ENCODE peak calls at places on chromosomes 4 and X, in four cellular contexts. One of them, this sample, is unnamed.

GRCh38 chr4:103915224-103915869 is 195.6 kb upstream of the TACR3 start:
- DNase-seq in BJ: no peak
- DNase-seq in psoas muscle: no peak
- DNase-seq in endothelial cell of umbilical vein: peak; percentile 3
- DNase-seq in this sample: no peak

GRCh38 chrX:35890699-35891098 is 28.8 kb upstream of the CFAP47 start:
- DNase-seq in endothelial cell of umbilical vein: no peak
- DNase-seq in psoas muscle: no peak
- DNase-seq in BJ: no peak
- DNase-seq in this sample: peak; percentile 43

GRCh38 chr4:101944649-101945048 is 154.1 kb downstream of the BANK1 start:
- DNase-seq in endothelial cell of umbilical vein: no peak
- DNase-seq in psoas muscle: no peak
- DNase-seq in BJ: peak; percentile 23
- DNase-seq in this sample: no peak

GRCh38 chr4:123924536-123924935 is 527.9 kb downstream of the SPRY1 start:
- DNase-seq in psoas muscle: no peak
- DNase-seq in endothelial cell of umbilical vein: peak; percentile 44
- DNase-seq in BJ: no peak
- DNase-seq in this sample: no peak

GRCh38 chrX:15418041-15418706 is 34.0 kb upstream of the VEGFD start:
- DNase-seq in endothelial cell of umbilical vein: no peak
- DNase-seq in psoas muscle: no peak
- DNase-seq in BJ: peak; percentile 79
- DNase-seq in this sample: no peak

GRCh38 chr4:47413515-47413914 is 50.0 kb downstream of the COMMD8 start:
- DNase-seq in BJ: no peak
- DNase-seq in psoas muscle: no peak
- DNase-seq in endothelial cell of umbilical vein: no peak
- DNase-seq in this sample: no peak

GRCh38 chr4:76698141-76698540 is 199.8 kb downstream of the SOWAHB start:
- DNase-seq in endothelial cell of umbilical vein: no peak
- DNase-seq in psoas muscle: no peak
- DNase-seq in BJ: no peak
- DNase-seq in this sample: no peak

GRCh38 chr4:8343967-8344331 is 74.4 kb downstream of the HTRA3 start:
- DNase-seq in psoas muscle: no peak
- DNase-seq in endothelial cell of umbilical vein: no peak
- DNase-seq in BJ: no peak
- DNase-seq in this sample: no peak

GRCh38 chrX:101931104-101931493 is 728 bp downstream of the ZMAT1 start:
- DNase-seq in psoas muscle: no peak
- DNase-seq in BJ: no peak
- DNase-seq in endothelial cell of umbilical vein: peak; percentile 6
- DNase-seq in this sample: no peak

GRCh38 chr4:53767503-53767902 is 176.2 kb upstream of the LNX1 start:
- DNase-seq in psoas muscle: no peak
- DNase-seq in endothelial cell of umbilical vein: no peak
- DNase-seq in BJ: peak; percentile 88
- DNase-seq in this sample: no peak

GRCh38 chr4:129641179-129641578 is 545.2 kb downstream of the C4orf33 start:
- DNase-seq in endothelial cell of umbilical vein: peak; percentile 80
- DNase-seq in BJ: no peak
- DNase-seq in psoas muscle: no peak
- DNase-seq in this sample: peak; percentile 58

GRCh38 chr4:111943796-111944203 is 201.5 kb upstream of the FAM241A start:
- DNase-seq in endothelial cell of umbilical vein: peak; percentile 30
- DNase-seq in psoas muscle: no peak
- DNase-seq in BJ: no peak
- DNase-seq in this sample: peak; percentile 60

DNA sequence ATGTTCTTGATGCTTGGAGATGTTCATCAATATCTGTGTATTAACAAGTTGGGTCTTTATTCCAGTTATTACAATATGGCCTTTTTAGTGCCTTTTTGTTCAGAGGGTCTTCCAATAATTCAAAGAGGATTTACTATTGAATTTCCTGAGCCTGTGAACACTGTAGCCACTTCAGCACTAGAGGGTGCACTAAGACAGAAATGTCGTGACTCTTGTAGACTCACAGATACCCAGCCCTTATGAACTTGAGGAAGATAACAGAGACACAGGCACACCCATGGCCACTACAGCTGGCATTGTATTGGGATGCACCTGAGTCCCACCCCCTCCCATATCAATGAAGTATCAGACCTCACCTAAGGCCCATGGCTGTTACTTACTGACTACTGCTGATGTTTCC is 54.4 kb upstream of the ACTRT1 start:
- DNase-seq in BJ: no peak
- DNase-seq in endothelial cell of umbilical vein: peak; percentile 49
- DNase-seq in psoas muscle: no peak
- DNase-seq in this sample: no peak
- H3K27me3 ChIP-seq in BJ: no peaks in the 10 kb centered on the region
- H3K27me3 ChIP-seq in endothelial cell of umbilical vein: no peaks in the 10 kb centered on the region
- H3K27me3 ChIP-seq in psoas muscle: no peaks in the 10 kb centered on the region
- H3K27me3 ChIP-seq in this sample: no peaks in the 10 kb centered on the region

DNA sequence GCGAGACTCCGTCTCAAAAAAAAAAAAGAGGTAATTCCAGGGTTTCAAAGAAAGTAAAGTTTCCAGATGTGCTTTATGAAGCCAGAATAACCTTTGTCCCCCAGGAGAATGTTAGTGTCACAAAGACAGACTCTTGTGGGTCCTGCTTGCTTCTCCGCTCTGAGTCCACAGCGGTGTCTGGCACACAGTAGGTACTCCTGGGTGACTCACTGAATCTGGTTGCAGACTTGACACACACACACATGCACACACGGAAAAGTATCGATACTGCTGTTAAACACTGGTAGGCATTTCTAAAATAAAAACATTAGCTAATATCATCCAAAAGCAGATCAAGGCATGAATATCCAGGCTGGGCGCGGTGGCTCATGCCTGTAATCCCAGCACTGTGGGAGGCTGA is 22.9 kb downstream of the TMEM187 start:
- DNase-seq in BJ: no peak
- DNase-seq in endothelial cell of umbilical vein: no peak
- DNase-seq in psoas muscle: no peak
- DNase-seq in this sample: no peak
- H3K27me3 ChIP-seq in BJ: no peaks in the 10 kb centered on the region
- H3K27me3 ChIP-seq in endothelial cell of umbilical vein: no peaks in the 10 kb centered on the region
- H3K27me3 ChIP-seq in psoas muscle: no peaks in the 10 kb centered on the region
- H3K27me3 ChIP-seq in this sample: no peaks in the 10 kb centered on the region

GRCh38 chrX:121216979-121217378 is 169.6 kb downstream of the GLUD2 start:
- DNase-seq in endothelial cell of umbilical vein: no peak
- DNase-seq in psoas muscle: no peak
- DNase-seq in BJ: no peak
- DNase-seq in this sample: no peak
- H3K27me3 ChIP-seq in endothelial cell of umbilical vein: no peaks in the 10 kb centered on the region
- H3K27me3 ChIP-seq in psoas muscle: no peaks in the 10 kb centered on the region
- H3K27me3 ChIP-seq in BJ: no peaks in the 10 kb centered on the region
- H3K27me3 ChIP-seq in this sample: no peaks in the 10 kb centered on the region

DNA sequence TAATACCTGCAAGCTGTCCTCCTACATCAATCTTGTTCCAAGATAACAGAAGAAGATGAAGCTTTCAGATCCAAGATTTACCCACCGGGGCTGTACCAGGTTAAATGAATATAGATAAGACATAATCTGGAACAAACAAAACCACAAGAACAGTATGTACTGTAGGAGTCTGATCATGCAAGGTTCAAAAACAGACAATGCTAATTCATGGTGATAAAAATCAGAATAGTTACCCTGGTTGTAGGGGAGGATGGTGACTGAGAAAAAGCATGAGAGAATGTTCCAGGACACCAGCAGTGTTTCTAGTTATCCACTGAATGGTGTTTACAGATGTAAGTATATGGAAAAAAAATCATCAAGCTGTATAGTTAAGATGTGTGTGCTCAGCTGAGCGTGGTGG is 211.6 kb upstream of the TBL1X start:
- DNase-seq in psoas muscle: no peak
- DNase-seq in endothelial cell of umbilical vein: no peak
- DNase-seq in BJ: no peak
- DNase-seq in this sample: no peak
- H3K27me3 ChIP-seq in psoas muscle: no peaks in the 10 kb centered on the region
- H3K27me3 ChIP-seq in endothelial cell of umbilical vein: no peaks in the 10 kb centered on the region
- H3K27me3 ChIP-seq in BJ: no peaks in the 10 kb centered on the region
- H3K27me3 ChIP-seq in this sample: no peaks in the 10 kb centered on the region

GRCh38 chr4:41877020-41877796 is 58.0 kb upstream of the TMEM33 start:
- DNase-seq in BJ: no peak
- DNase-seq in psoas muscle: no peak
- DNase-seq in endothelial cell of umbilical vein: no peak
- DNase-seq in this sample: no peak

GRCh38 chr4:41878170-41878941 is 56.9 kb upstream of the TMEM33 start:
- DNase-seq in psoas muscle: peak; percentile 35
- DNase-seq in BJ: no peak
- DNase-seq in endothelial cell of umbilical vein: no peak
- DNase-seq in this sample: no peak

GRCh38 chr4:41880022-41880837 is 55.0 kb upstream of the TMEM33 start:
- DNase-seq in psoas muscle: no peak
- DNase-seq in endothelial cell of umbilical vein: no peak
- DNase-seq in BJ: no peak
- DNase-seq in this sample: no peak

GRCh38 chr4:41879552-41879951 is 55.7 kb upstream of the TMEM33 start:
- DNase-seq in endothelial cell of umbilical vein: no peak
- DNase-seq in BJ: no peak
- DNase-seq in psoas muscle: no peak
- DNase-seq in this sample: no peak

GRCh38 chr4:41878991-41879491 is 56.2 kb upstream of the TMEM33 start:
- DNase-seq in BJ: no peak
- DNase-seq in psoas muscle: peak; percentile 45
- DNase-seq in endothelial cell of umbilical vein: no peak
- DNase-seq in this sample: no peak
- H3K27me3 ChIP-seq in BJ: peaks cover 55% of the 10 kb centered on the region
- H3K27me3 ChIP-seq in psoas muscle: peaks cover 2% of the 10 kb centered on the region
- H3K27me3 ChIP-seq in endothelial cell of umbilical vein: peaks cover 71% of the 10 kb centered on the region
- H3K27me3 ChIP-seq in this sample: no peaks in the 10 kb centered on the region

DNA sequence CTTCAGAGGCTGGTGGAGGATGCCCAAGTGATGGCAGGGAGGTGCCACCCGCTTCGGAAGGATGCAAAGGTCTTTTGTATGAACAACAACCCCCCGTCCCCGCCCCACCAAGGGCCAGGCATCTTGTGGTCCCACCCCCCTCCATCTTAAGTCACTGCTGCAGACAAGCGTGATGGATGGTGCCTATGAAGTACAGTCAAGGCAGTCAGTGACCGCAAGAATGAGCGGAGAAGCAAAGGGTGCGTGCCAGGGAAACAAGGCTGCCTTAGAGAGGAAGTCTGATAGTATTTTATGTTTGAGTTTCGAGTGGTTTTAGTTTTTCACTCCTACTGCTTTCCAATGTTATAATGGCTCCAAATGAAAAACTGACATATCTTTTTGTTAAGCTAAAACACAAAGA is 68.7 kb upstream of the GPM6B start:
- DNase-seq in BJ: no peak
- DNase-seq in psoas muscle: no peak
- DNase-seq in endothelial cell of umbilical vein: no peak
- DNase-seq in this sample: no peak
- H3K27me3 ChIP-seq in BJ: no peaks in the 10 kb centered on the region
- H3K27me3 ChIP-seq in psoas muscle: no peaks in the 10 kb centered on the region
- H3K27me3 ChIP-seq in endothelial cell of umbilical vein: no peaks in the 10 kb centered on the region
- H3K27me3 ChIP-seq in this sample: no peaks in the 10 kb centered on the region

GRCh38 chr4:1172228-1172851 is at the start of gene SPON2:
- DNase-seq in endothelial cell of umbilical vein: no peak
- DNase-seq in psoas muscle: peak; percentile 67
- DNase-seq in BJ: no peak
- DNase-seq in this sample: peak; percentile 77
- H3K27me3 ChIP-seq in endothelial cell of umbilical vein: peaks cover 35% of the 10 kb centered on the region
- H3K27me3 ChIP-seq in psoas muscle: no peaks in the 10 kb centered on the region
- H3K27me3 ChIP-seq in BJ: peaks cover 3% of the 10 kb centered on the region
- H3K27me3 ChIP-seq in this sample: no peaks in the 10 kb centered on the region

DNA sequence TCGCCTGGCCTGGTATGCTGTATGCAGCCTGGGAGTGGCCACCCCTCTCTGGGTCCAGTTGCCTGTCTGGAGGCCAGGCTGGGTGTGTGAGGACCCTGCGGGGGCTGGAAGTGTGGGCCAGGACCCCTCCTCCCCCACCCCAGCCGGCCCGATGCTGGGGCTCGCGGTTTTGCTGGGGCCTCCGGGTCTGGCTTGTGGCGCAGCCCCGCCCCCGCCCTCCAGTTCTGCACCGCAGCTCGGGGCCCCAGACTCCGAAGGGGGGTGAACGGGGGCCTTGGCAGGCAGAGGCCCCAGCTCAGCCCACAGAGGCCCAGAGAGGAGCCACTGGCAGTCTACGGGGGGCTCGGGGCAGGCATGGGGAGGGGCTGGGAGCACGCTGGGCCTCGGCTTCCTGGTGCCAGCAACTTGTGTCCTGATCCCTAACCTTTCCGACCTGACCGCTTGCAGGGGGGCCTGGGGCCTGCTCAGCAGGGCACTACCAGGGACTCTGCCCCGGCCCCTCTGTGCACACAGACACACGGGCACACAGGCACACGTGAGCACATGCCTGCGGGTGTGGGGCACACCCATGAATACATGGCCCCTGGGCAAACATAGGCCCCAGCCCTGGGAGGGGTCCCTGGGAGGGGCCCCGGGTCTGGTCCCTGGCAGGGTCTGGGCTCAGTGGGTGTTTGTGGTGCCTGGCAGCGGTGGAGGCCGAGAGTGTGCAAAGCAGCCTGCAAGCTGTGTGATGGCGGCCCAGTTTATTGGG is 21.4 kb upstream of the FGFR3 start:
- DNase-seq in BJ: no peak
- DNase-seq in endothelial cell of umbilical vein: no peak
- DNase-seq in psoas muscle: no peak
- DNase-seq in this sample: no peak
- H3K27me3 ChIP-seq in BJ: no peaks in the 10 kb centered on the region
- H3K27me3 ChIP-seq in endothelial cell of umbilical vein: no peaks in the 10 kb centered on the region
- H3K27me3 ChIP-seq in psoas muscle: no peaks in the 10 kb centered on the region
- H3K27me3 ChIP-seq in this sample: no peaks in the 10 kb centered on the region

GRCh38 chr4:2059034-2059725 is at the start of gene NAT8L:
- DNase-seq in BJ: no peak
- DNase-seq in psoas muscle: peak; percentile 69
- DNase-seq in endothelial cell of umbilical vein: no peak
- DNase-seq in this sample: peak; percentile 43

GRCh38 chr4:2058264-2059033 is 678 bp upstream of the NAT8L start:
- DNase-seq in BJ: no peak
- DNase-seq in psoas muscle: peak; percentile 48
- DNase-seq in endothelial cell of umbilical vein: no peak
- DNase-seq in this sample: peak; percentile 48

GRCh38 chr4:2060578-2061207 is 1.6 kb downstream of the NAT8L start:
- DNase-seq in BJ: no peak
- DNase-seq in psoas muscle: peak; percentile 49
- DNase-seq in endothelial cell of umbilical vein: no peak
- DNase-seq in this sample: peak; percentile 17

GRCh38 chr4:2059726-2060577 is 825 bp downstream of the NAT8L start:
- DNase-seq in endothelial cell of umbilical vein: no peak
- DNase-seq in BJ: no peak
- DNase-seq in psoas muscle: no peak
- DNase-seq in this sample: peak; percentile 18

GRCh38 chr4:2057382-2058065 is 1.6 kb upstream of the NAT8L start:
- DNase-seq in endothelial cell of umbilical vein: no peak
- DNase-seq in psoas muscle: no peak
- DNase-seq in BJ: no peak
- DNase-seq in this sample: no peak
- H3K27me3 ChIP-seq in endothelial cell of umbilical vein: peaks cover 30% of the 10 kb centered on the region
- H3K27me3 ChIP-seq in psoas muscle: no peaks in the 10 kb centered on the region
- H3K27me3 ChIP-seq in BJ: peaks cover 17% of the 10 kb centered on the region
- H3K27me3 ChIP-seq in this sample: peaks cover 10% of the 10 kb centered on the region

GRCh38 chrX:150370589-150371312 is 7.6 kb downstream of the MAMLD1 start:
- DNase-seq in endothelial cell of umbilical vein: no peak
- DNase-seq in BJ: no peak
- DNase-seq in psoas muscle: no peak
- DNase-seq in this sample: no peak
- H3K27me3 ChIP-seq in endothelial cell of umbilical vein: no peaks in the 10 kb centered on the region
- H3K27me3 ChIP-seq in BJ: no peaks in the 10 kb centered on the region
- H3K27me3 ChIP-seq in psoas muscle: no peaks in the 10 kb centered on the region
- H3K27me3 ChIP-seq in this sample: no peaks in the 10 kb centered on the region